ENCODE peak calls at places on chromosomes 7 and 10, in seven cellular contexts. D is RWPE1, F is A673, E is neural crest cell, L is astrocyte of the spinal cord, P is cardiac fibroblast, Z is GM20000. B is an unnamed sample.

GRCh38 chr10:26199841-26200240 is 16.7 kb upstream of the GAD2 start:
- DNase-seq in D (no peak), F (peak), E (no peak), L (no peak), P (no peak), Z (no peak), B (no peak)

GRCh38 chr7:80533287-80533686 is 21.4 kb upstream of the GNAT3 start:
- DNase-seq in D (no peak), F (no peak), E (no peak), L (no peak), P (peak), Z (no peak), B (no peak)

GRCh38 chr7:55953707-55954475 is 2.2 kb downstream of the MRPS17 start:
- DNase-seq in D (no peak), F (no peak), E (no peak), L (no peak), P (no peak), Z (no peak), B (no peak)

GRCh38 chr7:45689797-45690761 is 115.9 kb downstream of the ADCY1 start:
- DNase-seq in D (no peak), F (no peak), E (no peak), L (no peak), P (no peak), Z (no peak), B (no peak)

GRCh38 chr7:126686474-126686873 is 566.3 kb downstream of the GRM8 start:
- DNase-seq in D (no peak), F (no peak), E (no peak), L (no peak), P (no peak), Z (no peak), B (no peak)

GRCh38 chr7:133434246-133434865 is 181.5 kb downstream of the EXOC4 start:
- DNase-seq in D (peak), F (peak), E (no peak), L (peak), P (peak), Z (peak), B (no peak)

GRCh38 chr10:61899045-61899444 is 2.5 kb upstream of the ARID5B start:
- DNase-seq in D (peak), F (peak), E (no peak), L (peak), P (peak), Z (no peak), B (no peak)

GRCh38 chr10:98790817-98791216 is 344.1 kb upstream of the HPS1 start:
- DNase-seq in D (peak), F (peak), E (no peak), L (no peak), P (peak), Z (no peak), B (no peak)

GRCh38 chr10:98242823-98243222 is 25.2 kb downstream of the LOXL4 start:
- DNase-seq in D (no peak), F (peak), E (no peak), L (peak), P (peak), Z (peak), B (no peak)

GRCh38 chr10:102055647-102056419 is at the start of gene ARMH3:
- DNase-seq in D (peak), F (peak), E (peak), L (peak), P (peak), Z (peak), B (peak)

GRCh38 chr7:114740095-114740494 is 181.8 kb upstream of the MDFIC start:
- DNase-seq in D (no peak), F (no peak), E (no peak), L (no peak), P (no peak), Z (no peak), B (no peak)

GRCh38 chr10:80457554-80458262 is 3.6 kb downstream of the TSPAN14 start:
- DNase-seq in D (no peak), F (no peak), E (no peak), L (no peak), P (no peak), Z (no peak), B (no peak)

GRCh38 chr7:116353614-116354013 is 143.3 kb downstream of the TES start:
- DNase-seq in D (no peak), F (peak), E (no peak), L (no peak), P (peak), Z (no peak), B (no peak)

GRCh38 chr10:44195120-44196007 is 189.5 kb downstream of the CXCL12 start:
- DNase-seq in D (peak), F (no peak), E (no peak), L (peak), P (peak), Z (no peak), B (no peak)

GRCh38 chr10:61757525-61758397 is 95.0 kb downstream of the CABCOCO1 start:
- DNase-seq in D (no peak), F (peak), E (no peak), L (peak), P (peak), Z (no peak), B (no peak)

GRCh38 chr7:115632636-115633035 is 397.9 kb downstream of the TFEC start:
- DNase-seq in D (no peak), F (no peak), E (no peak), L (no peak), P (no peak), Z (no peak), B (no peak)

GRCh38 chr7:45258533-45259226 is 101.1 kb downstream of the RAMP3 start:
- DNase-seq in D (no peak), F (no peak), E (no peak), L (no peak), P (no peak), Z (no peak), B (no peak)

GRCh38 chr10:118662228-118663035 is 67.0 kb upstream of the PRLHR start:
- DNase-seq in D (no peak), F (peak), E (no peak), L (no peak), P (no peak), Z (no peak), B (no peak)

GRCh38 chr10:76035728-76036409 is 604.4 kb downstream of the LRMDA start:
- DNase-seq in D (no peak), F (no peak), E (no peak), L (no peak), P (no peak), Z (no peak), B (no peak)

GRCh38 chr7:11188529-11189310 is 215.0 kb downstream of the PHF14 start:
- DNase-seq in D (no peak), F (peak), E (no peak), L (no peak), P (no peak), Z (no peak), B (no peak)

GRCh38 chr7:100563809-100564400 is 9.8 kb downstream of the SAP25 start:
- DNase-seq in D (peak), F (peak), E (peak), L (peak), P (peak), Z (peak), B (peak)

GRCh38 chr10:32189400-32190084 is 133.3 kb upstream of the KIF5B start:
- DNase-seq in D (no peak), F (peak), E (no peak), L (peak), P (peak), Z (no peak), B (no peak)

GRCh38 chr10:116748041-116748440 is 5.7 kb upstream of the HSPA12A start:
- DNase-seq in D (peak), F (no peak), E (no peak), L (no peak), P (peak), Z (no peak), B (no peak)

GRCh38 chr7:43041105-43041504 is 71.3 kb upstream of the HECW1 start:
- DNase-seq in D (no peak), F (no peak), E (no peak), L (no peak), P (no peak), Z (no peak), B (no peak)

GRCh38 chr10:78964952-78965633 is 103.7 kb upstream of the ZMIZ1 start:
- DNase-seq in D (peak), F (no peak), E (peak), L (peak), P (peak), Z (no peak), B (no peak)

GRCh38 chr10:34705563-34705962 is 109.5 kb downstream of the PARD3 start:
- DNase-seq in D (no peak), F (no peak), E (no peak), L (no peak), P (no peak), Z (no peak), B (no peak)

GRCh38 chr7:133828906-133829305 is 298.2 kb upstream of the LRGUK start:
- DNase-seq in D (no peak), F (no peak), E (no peak), L (no peak), P (no peak), Z (no peak), B (no peak)

GRCh38 chr10:114607358-114607998 is 50.6 kb downstream of the ABLIM1 start:
- DNase-seq in D (no peak), F (no peak), E (no peak), L (peak), P (peak), Z (no peak), B (no peak)

DNA sequence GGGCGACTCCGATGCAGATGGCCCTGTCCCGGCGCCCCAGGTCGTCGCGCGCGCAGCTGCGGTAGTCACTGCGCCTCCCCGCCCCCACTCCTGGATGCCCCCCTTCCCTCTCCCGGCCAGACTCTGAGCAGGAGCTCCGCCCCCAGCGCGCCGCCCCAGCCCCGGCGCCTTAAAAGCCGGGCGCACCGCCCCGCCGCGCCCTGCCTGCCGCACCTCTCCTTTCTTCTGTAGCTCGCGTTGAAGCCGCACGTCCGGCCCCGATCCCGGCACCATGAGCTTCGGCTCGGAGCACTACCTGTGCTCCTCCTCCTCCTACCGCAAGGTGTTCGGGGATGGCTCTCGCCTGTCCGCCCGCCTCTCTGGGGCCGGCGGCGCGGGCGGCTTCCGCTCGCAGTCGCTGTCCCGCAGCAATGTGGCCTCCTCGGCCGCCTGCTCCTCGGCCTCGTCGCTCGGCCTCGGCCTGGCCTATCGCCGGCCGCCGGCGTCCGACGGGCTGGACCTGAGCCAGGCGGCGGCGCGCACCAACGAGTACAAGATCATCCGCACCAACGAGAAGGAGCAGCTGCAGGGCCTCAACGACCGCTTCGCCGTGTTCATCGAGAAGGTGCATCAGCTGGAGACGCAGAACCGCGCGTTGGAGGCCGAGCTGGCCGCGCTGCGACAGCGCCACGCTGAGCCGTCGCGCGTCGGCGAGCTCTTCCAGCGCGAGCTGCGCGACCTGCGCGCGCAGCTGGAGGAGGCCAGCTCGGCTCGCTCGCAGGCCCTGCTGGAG is at the start of gene INA:
- DNase-seq in D (peak), F (peak), E (peak), L (peak), P (peak), Z (peak), B (peak)
- TF ChIP-seq CTCF in D (peak), F (peak), E (no peak), L (no peak), P (no peak), Z (no peak), B (no peak)

GRCh38 chr7:66950763-66951162 is 29.7 kb downstream of the TMEM248 start:
- DNase-seq in D (no peak), F (no peak), E (no peak), L (peak), P (peak), Z (no peak), B (no peak)

GRCh38 chr7:66948480-66949109 is 27.6 kb downstream of the TMEM248 start:
- DNase-seq in D (no peak), F (no peak), E (no peak), L (no peak), P (no peak), Z (no peak), B (no peak)

GRCh38 chr7:66950311-66950710 is 29.3 kb downstream of the TMEM248 start:
- DNase-seq in D (no peak), F (no peak), E (no peak), L (no peak), P (no peak), Z (no peak), B (no peak)

GRCh38 chr7:66953044-66953427 is 32.0 kb downstream of the TMEM248 start:
- DNase-seq in D (no peak), F (no peak), E (no peak), L (no peak), P (no peak), Z (no peak), B (no peak)

GRCh38 chr7:66952343-66953043 is 31.5 kb downstream of the TMEM248 start:
- DNase-seq in D (peak), F (no peak), E (no peak), L (peak), P (peak), Z (no peak), B (no peak)
- TF ChIP-seq CTCF in D (no peak), F (no peak), E (no peak), L (no peak), P (no peak), Z (no peak), B (no peak)

GRCh38 chr7:2317556-2318293 is 3.5 kb upstream of the SNX8 start:
- DNase-seq in D (no peak), F (no peak), E (no peak), L (no peak), P (no peak), Z (peak), B (no peak)

GRCh38 chr7:2325028-2325625 is 10.9 kb upstream of the SNX8 start:
- DNase-seq in D (no peak), F (no peak), E (no peak), L (no peak), P (no peak), Z (no peak), B (no peak)

GRCh38 chr7:2316578-2316977 is 2.3 kb upstream of the SNX8 start:
- DNase-seq in D (no peak), F (no peak), E (no peak), L (no peak), P (no peak), Z (no peak), B (no peak)

GRCh38 chr7:2315787-2316186 is 1.5 kb upstream of the SNX8 start:
- DNase-seq in D (no peak), F (no peak), E (no peak), L (no peak), P (no peak), Z (no peak), B (no peak)

GRCh38 chr7:2321020-2321419 is 6.8 kb upstream of the SNX8 start:
- DNase-seq in D (peak), F (no peak), E (no peak), L (no peak), P (peak), Z (no peak), B (no peak)
- TF ChIP-seq CTCF in D (peak), F (no peak), E (peak), L (peak), P (peak), Z (no peak), B (no peak)

DNA sequence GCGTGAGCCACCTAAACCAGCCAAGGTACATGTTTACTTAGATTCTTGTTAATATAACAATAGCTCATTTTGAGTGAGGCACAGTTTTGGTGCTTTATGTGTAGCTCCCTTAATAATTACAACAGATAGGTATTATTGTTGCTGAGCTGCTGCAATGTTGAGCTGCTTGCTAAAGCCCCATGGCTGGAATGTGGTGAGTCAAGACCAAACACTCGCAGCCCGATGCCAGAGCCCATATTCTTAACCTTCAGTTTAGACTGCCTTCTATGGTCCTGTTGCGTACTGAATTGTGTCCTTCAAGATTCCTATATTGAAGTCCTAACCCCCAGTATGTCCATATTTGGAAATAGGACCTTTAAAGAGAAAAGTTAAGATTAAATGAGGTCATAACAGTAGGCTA is 407.1 kb downstream of the NEBL start:
- DNase-seq in D (no peak), F (no peak), E (no peak), L (peak), P (no peak), Z (no peak), B (no peak)
- TF ChIP-seq CTCF in D (no peak), F (no peak), E (no peak), L (no peak), P (no peak), Z (no peak), B (no peak)

B was measured in activated B cell treated with CpG ODN at 0.5 μM for 24 hours.